ENCODE peak calls at places on chromosome 20, in nine cellular contexts. J, V, B, X, S, R, P, D and Y are unnamed samples.
A peak's percentile ranks its signal among the peaks of the same experiment; 100 is the strongest.

GRCh38 chr20:48008850-48009535 is 223.7 kb upstream of the SULF2 start:
- DNase-seq in V (no peak), B (peak; percentile 62), R (no peak), P (peak; percentile 47), J (no peak), S (peak; percentile 79), X (no peak), D (no peak), Y (peak; percentile 69)

GRCh38 chr20:32017711-32018251 is 7.5 kb downstream of the CCM2L start:
- DNase-seq in V (peak; percentile 37), J (no peak), R (peak; percentile 78), D (peak; percentile 78), P (no peak), B (no peak), S (no peak), X (peak; percentile 96), Y (no peak)

GRCh38 chr20:10848810-10849370 is 175.1 kb upstream of the JAG1 start:
- DNase-seq in R (peak; percentile 63), X (peak; percentile 88), J (no peak), S (peak; percentile 92), B (peak; percentile 98), D (no peak), P (peak; percentile 86), V (no peak), Y (peak; percentile 94)

GRCh38 chr20:63114693-63115069 is 101.2 kb downstream of the YTHDF1 start:
- DNase-seq in X (no peak), P (no peak), D (no peak), R (no peak), V (no peak), J (no peak), B (no peak), S (no peak), Y (no peak)

GRCh38 chr20:9230406-9230805 is 161.5 kb downstream of the PLCB4 start:
- DNase-seq in R (no peak), J (no peak), B (no peak), D (no peak), P (no peak), S (no peak), V (no peak), X (no peak), Y (no peak)

GRCh38 chr20:53019464-53019863 is 47.3 kb downstream of the TSHZ2 start:
- DNase-seq in B (peak; percentile 50), D (no peak), X (no peak), P (no peak), J (no peak), R (peak; percentile 14), V (no peak), S (no peak), Y (no peak)

GRCh38 chr20:46054606-46055005 is 25.6 kb downstream of the SLC12A5 start:
- DNase-seq in J (no peak), B (no peak), P (no peak), R (no peak), X (no peak), D (no peak), V (no peak), S (no peak), Y (no peak)

GRCh38 chr20:38143238-38143645 is 21.8 kb downstream of the TGM2 start:
- DNase-seq in X (peak; percentile 95), P (no peak), B (no peak), S (no peak), J (no peak), V (no peak), D (no peak), R (peak; percentile 79), Y (no peak)

GRCh38 chr20:63739129-63740069 is at the start of gene SLC2A4RG:
- DNase-seq in R (peak; percentile 98), S (peak; percentile 83), D (peak; percentile 88), B (peak; percentile 63), J (peak; percentile 39), P (peak; percentile 75), V (peak; percentile 53), X (peak; percentile 79), Y (peak; percentile 94)

GRCh38 chr20:46699651-46700359 is 9.6 kb upstream of the SLC2A10 start:
- DNase-seq in P (peak; percentile 45), R (peak; percentile 68), D (no peak), X (peak; percentile 53), B (no peak), S (peak; percentile 72), J (no peak), V (no peak), Y (peak; percentile 71)

GRCh38 chr20:10179574-10180298 is 38.9 kb upstream of the SNAP25 start:
- DNase-seq in R (no peak), S (peak; percentile 9), J (no peak), P (no peak), V (no peak), D (no peak), B (no peak), X (peak; percentile 9), Y (peak; percentile 6)

GRCh38 chr20:57907131-57908083 is 197.6 kb upstream of the PMEPA1 start:
- DNase-seq in B (peak; percentile 26), S (peak; percentile 3), V (no peak), R (no peak), D (no peak), J (no peak), P (no peak), X (no peak), Y (no peak)

GRCh38 chr20:22342410-22342809 is 242.0 kb downstream of the FOXA2 start:
- DNase-seq in S (no peak), P (no peak), J (no peak), X (no peak), R (no peak), V (no peak), D (no peak), B (no peak), Y (no peak)

GRCh38 chr20:63645218-63645617 is 8.0 kb downstream of the STMN3 start:
- DNase-seq in J (no peak), V (no peak), S (no peak), B (no peak), P (no peak), D (no peak), R (no peak), X (no peak), Y (no peak)

GRCh38 chr20:63747622-63748355 is 8.2 kb downstream of the SLC2A4RG start:
- DNase-seq in J (no peak), V (no peak), P (no peak), D (peak; percentile 47), X (no peak), B (no peak), S (no peak), R (no peak), Y (no peak)

GRCh38 chr20:60410865-60411264 is 452.6 kb downstream of the CDH26 start:
- DNase-seq in P (no peak), R (no peak), J (no peak), D (no peak), S (no peak), B (no peak), X (no peak), V (no peak), Y (no peak)

GRCh38 chr20:11261533-11262000 is 587.8 kb upstream of the JAG1 start:
- DNase-seq in R (no peak), B (peak; percentile 98), D (no peak), J (peak; percentile 51), P (peak; percentile 19), S (peak; percentile 77), V (no peak), X (no peak), Y (peak; percentile 96)